ENCODE peak calls at places on chromosomes 2 and 18, in five cellular contexts. One of them, this sample, is unnamed.

GRCh38 chr2:24048662-24049484 is 668 bp upstream of the FKBP1B start:
- DNase-seq in Peyer's patch: no peak
- DNase-seq in KBM-7: no peak
- DNase-seq in effector CD4-positive, alpha-beta T cell: no peak
- DNase-seq in T-helper 9 cell: no peak
- DNase-seq in this sample: no peak

GRCh38 chr2:71361631-71362030 is 30.0 kb downstream of the ZNF638 start:
- DNase-seq in Peyer's patch: no peak
- DNase-seq in KBM-7: no peak
- DNase-seq in effector CD4-positive, alpha-beta T cell: no peak
- DNase-seq in T-helper 9 cell: no peak
- DNase-seq in this sample: no peak

GRCh38 chr2:94956797-94957391 is 68.6 kb upstream of the MAL start:
- DNase-seq in Peyer's patch: no peak
- DNase-seq in KBM-7: peak
- DNase-seq in effector CD4-positive, alpha-beta T cell: peak
- DNase-seq in T-helper 9 cell: peak
- DNase-seq in this sample: no peak

GRCh38 chr2:140085674-140086073 is 1305.5 kb upstream of the NXPH2 start:
- DNase-seq in Peyer's patch: no peak
- DNase-seq in KBM-7: no peak
- DNase-seq in effector CD4-positive, alpha-beta T cell: no peak
- DNase-seq in T-helper 9 cell: no peak
- DNase-seq in this sample: no peak

GRCh38 chr18:75923169-75923568 is 495.7 kb upstream of the SMIM21 start:
- DNase-seq in Peyer's patch: no peak
- DNase-seq in KBM-7: no peak
- DNase-seq in effector CD4-positive, alpha-beta T cell: no peak
- DNase-seq in T-helper 9 cell: no peak
- DNase-seq in this sample: no peak

GRCh38 chr2:73822276-73822675 is 6.5 kb upstream of the STAMBP start:
- DNase-seq in Peyer's patch: no peak
- DNase-seq in KBM-7: no peak
- DNase-seq in effector CD4-positive, alpha-beta T cell: no peak
- DNase-seq in T-helper 9 cell: no peak
- DNase-seq in this sample: no peak

GRCh38 chr2:230348792-230349191 is 21.8 kb downstream of the SP140L start:
- DNase-seq in Peyer's patch: no peak
- DNase-seq in KBM-7: no peak
- DNase-seq in effector CD4-positive, alpha-beta T cell: no peak
- DNase-seq in T-helper 9 cell: no peak
- DNase-seq in this sample: no peak

GRCh38 chr18:27713037-27713726 is 463.7 kb downstream of the CDH2 start:
- DNase-seq in Peyer's patch: no peak
- DNase-seq in KBM-7: no peak
- DNase-seq in effector CD4-positive, alpha-beta T cell: no peak
- DNase-seq in T-helper 9 cell: no peak
- DNase-seq in this sample: no peak

GRCh38 chr18:3060667-3061580 is 48.0 kb upstream of the LPIN2 start:
- DNase-seq in Peyer's patch: peak
- DNase-seq in KBM-7: peak
- DNase-seq in effector CD4-positive, alpha-beta T cell: no peak
- DNase-seq in T-helper 9 cell: peak
- DNase-seq in this sample: no peak

GRCh38 chr2:216001201-216001600 is 12.2 kb downstream of the MREG start:
- DNase-seq in Peyer's patch: no peak
- DNase-seq in KBM-7: no peak
- DNase-seq in effector CD4-positive, alpha-beta T cell: no peak
- DNase-seq in T-helper 9 cell: no peak
- DNase-seq in this sample: no peak

GRCh38 chr18:58132595-58133191 is 88.7 kb downstream of the NEDD4L start:
- DNase-seq in Peyer's patch: no peak
- DNase-seq in KBM-7: no peak
- DNase-seq in effector CD4-positive, alpha-beta T cell: no peak
- DNase-seq in T-helper 9 cell: no peak
- DNase-seq in this sample: no peak

GRCh38 chr18:69845588-69846506 is 101.8 kb downstream of the CD226 start:
- DNase-seq in Peyer's patch: no peak
- DNase-seq in KBM-7: peak
- DNase-seq in effector CD4-positive, alpha-beta T cell: no peak
- DNase-seq in T-helper 9 cell: no peak
- DNase-seq in this sample: no peak

GRCh38 chr2:226782092-226782713 is 17.4 kb downstream of the IRS1 start:
- DNase-seq in Peyer's patch: no peak
- DNase-seq in KBM-7: no peak
- DNase-seq in effector CD4-positive, alpha-beta T cell: no peak
- DNase-seq in T-helper 9 cell: no peak
- DNase-seq in this sample: no peak

GRCh38 chr2:708667-709066 is 31.5 kb upstream of the TMEM18 start:
- DNase-seq in Peyer's patch: no peak
- DNase-seq in KBM-7: no peak
- DNase-seq in effector CD4-positive, alpha-beta T cell: no peak
- DNase-seq in T-helper 9 cell: no peak
- DNase-seq in this sample: no peak

GRCh38 chr18:73283788-73284187 is 416.0 kb upstream of the NETO1 start:
- DNase-seq in Peyer's patch: no peak
- DNase-seq in KBM-7: no peak
- DNase-seq in effector CD4-positive, alpha-beta T cell: no peak
- DNase-seq in T-helper 9 cell: no peak
- DNase-seq in this sample: no peak

GRCh38 chr2:170883683-170884082 is 45.4 kb upstream of the GORASP2 start:
- DNase-seq in Peyer's patch: no peak
- DNase-seq in KBM-7: no peak
- DNase-seq in effector CD4-positive, alpha-beta T cell: no peak
- DNase-seq in T-helper 9 cell: no peak
- DNase-seq in this sample: no peak

GRCh38 chr2:182368446-182368845 is 58.4 kb downstream of the PDE1A start:
- DNase-seq in Peyer's patch: no peak
- DNase-seq in KBM-7: no peak
- DNase-seq in effector CD4-positive, alpha-beta T cell: no peak
- DNase-seq in T-helper 9 cell: no peak
- DNase-seq in this sample: no peak

GRCh38 chr18:75869197-75869596 is 441.7 kb upstream of the SMIM21 start:
- DNase-seq in Peyer's patch: no peak
- DNase-seq in KBM-7: no peak
- DNase-seq in effector CD4-positive, alpha-beta T cell: no peak
- DNase-seq in T-helper 9 cell: no peak
- DNase-seq in this sample: no peak

GRCh38 chr2:219434718-219435525 is at the start of gene SPEG:
- DNase-seq in Peyer's patch: no peak
- DNase-seq in KBM-7: no peak
- DNase-seq in effector CD4-positive, alpha-beta T cell: no peak
- DNase-seq in T-helper 9 cell: no peak
- DNase-seq in this sample: no peak

GRCh38 chr2:8636041-8636491 is 45.8 kb upstream of the ID2 start:
- DNase-seq in Peyer's patch: no peak
- DNase-seq in KBM-7: no peak
- DNase-seq in effector CD4-positive, alpha-beta T cell: no peak
- DNase-seq in T-helper 9 cell: no peak
- DNase-seq in this sample: no peak

GRCh38 chr2:211407076-211407475 is 850.7 kb downstream of the CPS1 start:
- DNase-seq in Peyer's patch: no peak
- DNase-seq in KBM-7: no peak
- DNase-seq in effector CD4-positive, alpha-beta T cell: no peak
- DNase-seq in T-helper 9 cell: no peak
- DNase-seq in this sample: no peak

GRCh38 chr18:22606563-22607283 is 189.0 kb upstream of the CTAGE1 start:
- DNase-seq in Peyer's patch: no peak
- DNase-seq in KBM-7: no peak
- DNase-seq in effector CD4-positive, alpha-beta T cell: no peak
- DNase-seq in T-helper 9 cell: no peak
- DNase-seq in this sample: no peak

GRCh38 chr18:37481491-37481890 is 84.1 kb downstream of the CELF4 start:
- DNase-seq in Peyer's patch: no peak
- DNase-seq in KBM-7: no peak
- DNase-seq in effector CD4-positive, alpha-beta T cell: no peak
- DNase-seq in T-helper 9 cell: no peak
- DNase-seq in this sample: no peak

GRCh38 chr18:30245756-30246515 is 796.6 kb downstream of the DSC3 start:
- DNase-seq in Peyer's patch: no peak
- DNase-seq in KBM-7: no peak
- DNase-seq in effector CD4-positive, alpha-beta T cell: no peak
- DNase-seq in T-helper 9 cell: no peak
- DNase-seq in this sample: no peak

GRCh38 chr2:201860541-201861154 is 54.3 kb downstream of the CDK15 start:
- DNase-seq in Peyer's patch: peak
- DNase-seq in KBM-7: peak
- DNase-seq in effector CD4-positive, alpha-beta T cell: no peak
- DNase-seq in T-helper 9 cell: no peak
- DNase-seq in this sample: no peak

GRCh38 chr2:10504370-10504993 is 56.4 kb upstream of the ODC1 start:
- DNase-seq in Peyer's patch: peak
- DNase-seq in KBM-7: no peak
- DNase-seq in effector CD4-positive, alpha-beta T cell: no peak
- DNase-seq in T-helper 9 cell: no peak
- DNase-seq in this sample: no peak

GRCh38 chr2:25340340-25340886 is 1.3 kb downstream of the DNMT3A start:
- DNase-seq in Peyer's patch: no peak
- DNase-seq in KBM-7: no peak
- DNase-seq in effector CD4-positive, alpha-beta T cell: no peak
- DNase-seq in T-helper 9 cell: no peak
- DNase-seq in this sample: no peak

GRCh38 chr2:95277246-95277906 is 3.1 kb downstream of the PROM2 start:
- DNase-seq in Peyer's patch: no peak
- DNase-seq in KBM-7: no peak
- DNase-seq in effector CD4-positive, alpha-beta T cell: no peak
- DNase-seq in T-helper 9 cell: no peak
- DNase-seq in this sample: no peak

GRCh38 chr2:59184281-59185020 is 943.3 kb upstream of the FANCL start:
- DNase-seq in Peyer's patch: no peak
- DNase-seq in KBM-7: peak
- DNase-seq in effector CD4-positive, alpha-beta T cell: no peak
- DNase-seq in T-helper 9 cell: no peak
- DNase-seq in this sample: no peak

GRCh38 chr2:100062315-100062714 is 80.1 kb downstream of the AFF3 start:
- DNase-seq in Peyer's patch: no peak
- DNase-seq in KBM-7: no peak
- DNase-seq in effector CD4-positive, alpha-beta T cell: no peak
- DNase-seq in T-helper 9 cell: no peak
- DNase-seq in this sample: no peak

GRCh38 chr2:224393145-224393544 is 8.8 kb downstream of the FAM124B start:
- DNase-seq in Peyer's patch: no peak
- DNase-seq in KBM-7: no peak
- DNase-seq in effector CD4-positive, alpha-beta T cell: no peak
- DNase-seq in T-helper 9 cell: no peak
- DNase-seq in this sample: no peak

GRCh38 chr2:127619191-127619590 is 26.8 kb upstream of the GPR17 start:
- DNase-seq in Peyer's patch: peak
- DNase-seq in KBM-7: no peak
- DNase-seq in effector CD4-positive, alpha-beta T cell: no peak
- DNase-seq in T-helper 9 cell: no peak
- DNase-seq in this sample: no peak

GRCh38 chr2:241796610-241797138 is 12.3 kb upstream of the NEU4 start:
- DNase-seq in Peyer's patch: peak
- DNase-seq in KBM-7: no peak
- DNase-seq in effector CD4-positive, alpha-beta T cell: no peak
- DNase-seq in T-helper 9 cell: no peak
- DNase-seq in this sample: no peak

GRCh38 chr2:105393373-105394055 is 5.3 kb downstream of the FHL2 start:
- DNase-seq in Peyer's patch: no peak
- DNase-seq in KBM-7: no peak
- DNase-seq in effector CD4-positive, alpha-beta T cell: no peak
- DNase-seq in T-helper 9 cell: no peak
- DNase-seq in this sample: no peak

GRCh38 chr2:45839388-45840251 is 188.1 kb downstream of the PRKCE start:
- DNase-seq in Peyer's patch: no peak
- DNase-seq in KBM-7: no peak
- DNase-seq in effector CD4-positive, alpha-beta T cell: no peak
- DNase-seq in T-helper 9 cell: no peak
- DNase-seq in this sample: no peak

This sample was measured in T-helper 2 cell.